ENCODE peak calls at places on chromosomes 7 and 10, in eight cellular contexts. Q is posterior cingulate gyrus; O is T1000; U is fibroblast of mammary gland; X is activated CD4-positive, alpha-beta T cell treated with anti-CD3 and anti-CD28 coated beads for 48 hours; M is Kasumi-1; L is T-helper 9 cell; J is DMS 273 treated with DMSO at 0.1 percent for 48 hours. K is an unnamed sample.
A peak's percentile ranks its signal among the peaks of the same experiment; 100 is the strongest.

GRCh38 chr7:55538538-55538937 is 33.8 kb downstream of the VOPP1 start:
- DNase-seq in Q (no peak), O (peak; percentile 22), U (peak; percentile 96), X (no peak), M (no peak), L (no peak), J (no peak), K (no peak)

GRCh38 chr10:132113206-132113605 is 47.5 kb downstream of the JAKMIP3 start:
- DNase-seq in Q (no peak), O (no peak), U (no peak), X (no peak), M (no peak), L (no peak), J (no peak), K (peak; percentile 14)

GRCh38 chr10:24674892-24675632 is 48.6 kb downstream of the ARHGAP21 start:
- DNase-seq in Q (no peak), O (no peak), U (no peak), X (no peak), M (no peak), L (no peak), J (no peak), K (no peak)

GRCh38 chr7:92404170-92404614 is 43.1 kb upstream of the GATAD1 start:
- DNase-seq in Q (no peak), O (no peak), U (no peak), X (peak; percentile 64), M (peak; percentile 46), L (no peak), J (no peak), K (no peak)

GRCh38 chr10:103653581-103654020 is 160.1 kb downstream of the NEURL1 start:
- DNase-seq in Q (no peak), O (no peak), U (no peak), X (no peak), M (no peak), L (no peak), J (no peak), K (peak; percentile 58)

GRCh38 chr10:99331207-99331803 is 2.1 kb downstream of the CNNM1 start:
- DNase-seq in Q (no peak), O (no peak), U (peak; percentile 16), X (no peak), M (no peak), L (no peak), J (no peak), K (no peak)

GRCh38 chr10:34713875-34714274 is 101.2 kb downstream of the PARD3 start:
- DNase-seq in Q (no peak), O (no peak), U (no peak), X (no peak), M (no peak), L (no peak), J (no peak), K (no peak)

GRCh38 chr10:99329238-99329890 is at the start of gene CNNM1:
- DNase-seq in Q (peak; percentile 50), O (no peak), U (peak; percentile 14), X (peak; percentile 64), M (no peak), L (no peak), J (peak; percentile 14), K (peak; percentile 52)

GRCh38 chr7:140261522-140261921 is 84.7 kb upstream of the KDM7A start:
- DNase-seq in Q (no peak), O (no peak), U (no peak), X (no peak), M (no peak), L (no peak), J (no peak), K (no peak)

GRCh38 chr7:105219771-105220160 is 169.0 kb downstream of the SRPK2 start:
- DNase-seq in Q (no peak), O (no peak), U (peak; percentile 79), X (no peak), M (no peak), L (no peak), J (no peak), K (no peak)

GRCh38 chr10:9579110-9579705 is 1438.5 kb upstream of the CELF2 start:
- DNase-seq in Q (no peak), O (no peak), U (peak; percentile 58), X (no peak), M (no peak), L (no peak), J (no peak), K (no peak)

GRCh38 chr10:26540601-26541000 is 102.5 kb downstream of the APBB1IP start:
- DNase-seq in Q (no peak), O (no peak), U (no peak), X (peak; percentile 13), M (peak; percentile 41), L (no peak), J (no peak), K (no peak)

GRCh38 chr7:33809218-33809617 is 96.1 kb upstream of the BMPER start:
- DNase-seq in Q (no peak), O (no peak), U (peak; percentile 18), X (no peak), M (no peak), L (no peak), J (no peak), K (no peak)

GRCh38 chr7:7099584-7100014 is 82.7 kb upstream of the C1GALT1 start:
- DNase-seq in Q (no peak), O (peak; percentile 87), U (peak; percentile 90), X (no peak), M (peak; percentile 33), L (no peak), J (peak; percentile 65), K (peak; percentile 59)

GRCh38 chr7:39709768-39710291 is 86.5 kb downstream of the RALA start:
- DNase-seq in Q (peak; percentile 14), O (no peak), U (peak; percentile 88), X (no peak), M (no peak), L (no peak), J (peak; percentile 87), K (no peak)

GRCh38 chr10:88004451-88004850 is 141.0 kb downstream of the PTEN start:
- DNase-seq in Q (no peak), O (no peak), U (peak; percentile 30), X (no peak), M (no peak), L (no peak), J (no peak), K (no peak)

GRCh38 chr10:13973742-13974141 is 357.0 kb downstream of the FRMD4A start:
- DNase-seq in Q (no peak), O (no peak), U (peak; percentile 37), X (no peak), M (no peak), L (no peak), J (no peak), K (no peak)

GRCh38 chr10:75111367-75111905 is at the start of gene SAMD8:
- DNase-seq in Q (peak; percentile 91), O (peak; percentile 96), U (peak; percentile 94), X (peak; percentile 99), M (peak; percentile 97), L (peak; percentile 95), J (no peak), K (peak; percentile 99)

GRCh38 chr10:69807122-69807521 is 5.4 kb downstream of the COL13A1 start:
- DNase-seq in Q (no peak), O (no peak), U (peak; percentile 70), X (no peak), M (no peak), L (no peak), J (no peak), K (no peak)

GRCh38 chr7:139950881-139951525 is 111.7 kb downstream of the PARP12 start:
- DNase-seq in Q (no peak), O (no peak), U (no peak), X (no peak), M (no peak), L (no peak), J (no peak), K (no peak)

GRCh38 chr7:129588268-129588667 is 23.3 kb upstream of the NRF1 start:
- DNase-seq in Q (no peak), O (no peak), U (no peak), X (no peak), M (no peak), L (no peak), J (no peak), K (no peak)

GRCh38 chr10:35523670-35524225 is 81.4 kb upstream of the GJD4 start:
- DNase-seq in Q (no peak), O (no peak), U (no peak), X (no peak), M (no peak), L (no peak), J (no peak), K (no peak)

GRCh38 chr10:73744690-73744994 is 470 bp downstream of the SEC24C start:
- DNase-seq in Q (no peak), O (peak; percentile 43), U (peak; percentile 58), X (peak; percentile 82), M (peak; percentile 80), L (peak; percentile 41), J (no peak), K (peak; percentile 72)

GRCh38 chr10:103917326-103918052 is 495 bp downstream of the STN1 start:
- DNase-seq in Q (peak; percentile 22), O (no peak), U (peak; percentile 62), X (peak; percentile 51), M (peak; percentile 77), L (no peak), J (peak; percentile 71), K (peak; percentile 73)

GRCh38 chr10:95444792-95445191 is 116.4 kb downstream of the SORBS1 start:
- DNase-seq in Q (no peak), O (no peak), U (no peak), X (no peak), M (no peak), L (no peak), J (no peak), K (no peak)

GRCh38 chr7:130069978-130070899 is at the start of gene KLHDC10:
- DNase-seq in Q (peak; percentile 95), O (peak; percentile 90), U (peak; percentile 99), X (peak; percentile 96), M (peak; percentile 98), L (peak; percentile 92), J (peak; percentile 99), K (peak; percentile 98)

GRCh38 chr10:131035779-131036178 is 275.7 kb downstream of the TCERG1L start:
- DNase-seq in Q (no peak), O (no peak), U (no peak), X (no peak), M (no peak), L (no peak), J (no peak), K (no peak)

GRCh38 chr10:99870051-99870730 is 87.8 kb downstream of the ABCC2 start:
- DNase-seq in Q (no peak), O (no peak), U (no peak), X (peak; percentile 68), M (no peak), L (peak; percentile 10), J (no peak), K (no peak)

GRCh38 chr7:129502708-129503685 is 666 bp downstream of the SMKR1 start:
- DNase-seq in Q (no peak), O (no peak), U (no peak), X (peak; percentile 19), M (no peak), L (no peak), J (no peak), K (no peak)

GRCh38 chr10:132466520-132467463 is 69.8 kb downstream of the PWWP2B start:
- DNase-seq in Q (no peak), O (no peak), U (no peak), X (no peak), M (no peak), L (no peak), J (no peak), K (peak; percentile 44)

GRCh38 chr10:80408198-80409085 is at the start of gene PRXL2A:
- DNase-seq in Q (peak; percentile 78), O (peak; percentile 43), U (peak; percentile 12), X (peak; percentile 89), M (peak; percentile 80), L (peak; percentile 63), J (peak; percentile 34), K (peak; percentile 90)

K was measured in lower lobe of right lung.